ENCODE peak calls at places on chromosomes 2 and 18, in nine cellular contexts. T is body of pancreas, X is Karpas-422, F is HCT116, Y is IMR-90, O is heart left ventricle, K is SK-N-SH, I is uterus, Q is mesendoderm. J is an unnamed sample.

GRCh38 chr2:226799976-226800940 is 638 bp upstream of the IRS1 start:
- DNase-seq in K (peak), Y (peak), O (peak), T (peak), I (peak), X (no peak), F (no peak), Q (peak), J (no peak)

GRCh38 chr2:43207553-43208300 is 18.7 kb downstream of the ZFP36L2 start:
- DNase-seq in O (no peak), X (no peak), T (no peak), K (no peak), Y (no peak), Q (no peak), F (no peak), I (no peak), J (no peak)

GRCh38 chr2:114127372-114127771 is 237.5 kb downstream of the ACTR3 start:
- DNase-seq in I (no peak), O (no peak), Y (peak), X (no peak), F (no peak), T (no peak), Q (peak), K (no peak), J (no peak)

GRCh38 chr2:230216489-230216888 is 3.3 kb downstream of the SP110 start:
- DNase-seq in O (no peak), T (no peak), Y (no peak), K (no peak), Q (no peak), F (no peak), X (no peak), I (no peak), J (no peak)

GRCh38 chr2:85695121-85695520 is 963 bp downstream of the GNLY start:
- DNase-seq in I (no peak), T (no peak), X (no peak), O (no peak), Y (no peak), K (no peak), F (no peak), Q (no peak), J (no peak)

GRCh38 chr2:195651041-195651440 is 6.0 kb upstream of the SLC39A10 start:
- DNase-seq in T (no peak), F (no peak), Q (no peak), X (peak), Y (no peak), K (no peak), O (no peak), I (no peak), J (no peak)

GRCh38 chr18:78822886-78823285 is 156.7 kb upstream of the SALL3 start:
- DNase-seq in O (no peak), Q (no peak), K (no peak), X (no peak), F (no peak), I (no peak), Y (no peak), T (no peak), J (no peak)

GRCh38 chr2:120246546-120247300 is 5.9 kb upstream of the RALB start:
- DNase-seq in Y (peak), T (no peak), K (no peak), O (no peak), X (no peak), I (no peak), F (no peak), Q (no peak), J (no peak)

GRCh38 chr2:71989671-71990070 is 158.0 kb downstream of the CYP26B1 start:
- DNase-seq in T (no peak), I (no peak), X (no peak), F (no peak), Q (no peak), K (peak), O (no peak), Y (no peak), J (no peak)

GRCh38 chr2:221675509-221675908 is 103.4 kb upstream of the EPHA4 start:
- DNase-seq in I (no peak), X (no peak), O (no peak), K (no peak), F (no peak), T (no peak), Y (no peak), Q (no peak), J (no peak)

GRCh38 chr2:202043473-202043872 is 9.8 kb downstream of the FZD7 start:
- DNase-seq in T (no peak), I (no peak), Q (no peak), Y (peak), O (no peak), X (no peak), K (no peak), F (no peak), J (no peak)

GRCh38 chr2:232363784-232364615 is 14.6 kb upstream of the ALPP start:
- DNase-seq in F (no peak), T (no peak), Q (no peak), I (no peak), O (no peak), Y (peak), K (no peak), X (peak), J (no peak)

GRCh38 chr18:47912343-47912742 is 18.1 kb downstream of the SMAD2 start:
- DNase-seq in X (no peak), T (no peak), O (no peak), K (no peak), I (no peak), Y (no peak), F (no peak), Q (no peak), J (no peak)

GRCh38 chr2:218293715-218294429 is 1.6 kb upstream of the TMBIM1 start:
- DNase-seq in Q (no peak), X (no peak), O (no peak), Y (no peak), F (no peak), T (no peak), K (no peak), I (no peak), J (no peak)

GRCh38 chr18:35513181-35513932 is 15.6 kb upstream of the INO80C start:
- DNase-seq in K (no peak), Y (peak), I (peak), X (no peak), O (peak), T (peak), Q (peak), F (peak), J (peak)

GRCh38 chr2:26039603-26040367 is 5.9 kb downstream of the RAB10 start:
- DNase-seq in X (peak), I (no peak), O (no peak), K (no peak), T (no peak), Q (no peak), Y (no peak), F (no peak), J (no peak)

GRCh38 chr2:109213646-109214417 is 84.8 kb downstream of the SH3RF3 start:
- DNase-seq in O (peak), K (no peak), Y (peak), F (no peak), X (peak), Q (no peak), I (no peak), T (no peak), J (peak)

GRCh38 chr2:223100061-223100511 is 48.1 kb downstream of the KCNE4 start:
- DNase-seq in T (peak), K (no peak), Y (peak), X (no peak), I (peak), Q (peak), O (peak), F (no peak), J (peak)

GRCh38 chr2:202237787-202238233 is 587 bp downstream of the SUMO1 start:
- DNase-seq in K (peak), T (peak), F (no peak), X (peak), Y (peak), O (peak), Q (peak), I (peak), J (no peak)

GRCh38 chr2:33278245-33278943 is 198.1 kb upstream of the RASGRP3 start:
- DNase-seq in X (no peak), F (no peak), Q (no peak), Y (no peak), T (no peak), O (no peak), I (no peak), K (no peak), J (no peak)

GRCh38 chr2:169877406-169877805 is 50.2 kb downstream of the UBR3 start:
- DNase-seq in F (peak), Q (peak), X (peak), O (no peak), T (no peak), K (peak), I (no peak), Y (peak), J (no peak)

GRCh38 chr18:50401888-50402287 is 27.0 kb downstream of the SKA1 start:
- DNase-seq in K (peak), X (no peak), T (peak), Y (peak), I (no peak), Q (peak), F (no peak), O (peak), J (peak)

DNA sequence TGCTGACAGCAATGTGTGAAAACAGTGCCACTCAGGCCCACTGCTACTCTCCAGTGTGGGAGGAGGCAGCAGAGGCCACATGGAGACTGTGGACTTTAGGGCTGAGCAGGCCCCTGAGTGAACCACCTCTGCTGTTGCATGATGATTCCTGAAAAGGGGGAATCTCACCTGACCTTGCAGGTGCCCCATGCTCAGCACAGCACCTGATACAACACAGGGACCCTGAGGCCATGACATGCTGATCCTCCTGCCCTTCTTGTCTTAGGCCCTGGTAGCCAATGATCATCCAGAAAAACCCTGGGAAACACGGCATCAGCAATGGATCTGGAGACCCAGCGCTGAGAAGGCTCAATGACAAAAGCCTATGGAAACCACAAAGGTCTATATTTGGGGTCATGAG is 446.8 kb upstream of the MYT1L start:
- DNase-seq in F (no peak), X (no peak), I (no peak), T (no peak), Y (no peak), K (no peak), Q (no peak), O (no peak), J (no peak)
- H3K27ac ChIP-seq in F (no peak), X (no peak), I (no peak), T (no peak), Y (no peak), K (no peak), Q (no peak), O (no peak), J (no peak)

GRCh38 chr18:64295839-64296238 is 147.0 kb upstream of the LINC00305 start:
- DNase-seq in X (no peak), O (no peak), Q (no peak), T (no peak), Y (no peak), I (no peak), F (no peak), K (no peak), J (no peak)
- H3K27ac ChIP-seq in X (no peak), O (no peak), Q (no peak), T (no peak), Y (no peak), I (no peak), F (no peak), K (no peak), J (no peak)

GRCh38 chr2:157891630-157892016 is 15.5 kb upstream of the ACVR1 start:
- DNase-seq in K (no peak), I (no peak), O (no peak), X (no peak), Q (no peak), F (no peak), Y (no peak), T (no peak), J (no peak)

GRCh38 chr2:157893611-157894010 is 17.5 kb upstream of the ACVR1 start:
- DNase-seq in I (no peak), T (no peak), X (no peak), O (no peak), Y (no peak), F (no peak), Q (no peak), K (no peak), J (no peak)

GRCh38 chr2:157897106-157897971 is 21.2 kb upstream of the ACVR1 start:
- DNase-seq in I (no peak), Q (no peak), K (no peak), Y (no peak), F (no peak), T (no peak), O (no peak), X (no peak), J (no peak)

GRCh38 chr2:157895531-157895930 is 19.4 kb upstream of the ACVR1 start:
- DNase-seq in T (no peak), Q (peak), K (no peak), X (no peak), Y (peak), O (no peak), I (no peak), F (no peak), J (no peak)

GRCh38 chr2:157894694-157895450 is 18.7 kb upstream of the ACVR1 start:
- DNase-seq in I (peak), O (no peak), Q (no peak), T (no peak), Y (peak), K (no peak), X (no peak), F (no peak), J (no peak)
- H3K27ac ChIP-seq in I (peak), O (no peak), Q (no peak), T (no peak), Y (peak), K (no peak), X (no peak), F (no peak), J (peak)

DNA sequence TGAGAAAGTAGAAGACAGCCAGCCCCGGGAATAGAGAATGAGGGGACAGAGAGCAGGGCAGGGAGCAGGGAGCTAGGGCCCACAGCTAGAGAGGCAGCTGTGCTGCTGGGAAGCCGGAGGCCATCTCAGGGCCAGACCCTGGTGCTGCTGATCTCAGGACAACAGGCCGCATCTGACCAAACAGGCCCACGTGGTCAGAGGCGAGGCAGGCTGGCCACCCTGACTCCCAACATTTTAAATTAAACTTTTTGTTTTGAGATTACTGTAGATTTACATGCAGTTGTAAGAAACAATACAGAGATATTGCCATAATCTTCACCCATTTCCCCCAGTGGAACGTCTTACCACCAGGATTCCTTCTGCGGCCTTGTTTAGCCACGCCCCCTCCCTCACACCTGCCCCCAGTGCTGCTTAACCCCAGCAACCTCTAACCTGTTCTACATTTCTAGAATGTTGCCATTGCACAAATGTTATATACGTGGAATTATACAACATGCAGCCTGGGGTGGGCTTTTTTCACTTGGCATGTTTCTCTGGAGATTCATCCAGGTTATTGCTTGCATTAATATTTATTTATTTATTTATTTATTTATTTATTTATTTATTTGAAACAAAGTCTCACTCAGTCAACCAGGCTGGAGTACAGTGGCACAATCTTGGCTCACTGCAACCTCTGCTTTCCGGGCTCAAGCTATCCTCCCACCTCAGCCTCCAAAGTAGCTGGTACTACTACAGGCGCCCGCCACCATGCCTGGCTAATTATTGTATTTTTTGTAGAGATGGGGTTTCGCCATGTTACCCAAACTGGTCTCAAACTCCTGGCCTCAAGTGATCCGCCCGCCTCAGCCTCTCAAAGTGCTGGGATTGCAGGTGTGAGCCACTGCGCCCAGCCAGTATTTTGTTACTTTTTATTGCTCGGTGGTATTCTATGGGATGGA is 48.6 kb upstream of the GPR17 start:
- DNase-seq in Q (no peak), O (no peak), X (no peak), F (no peak), I (no peak), K (no peak), Y (no peak), T (no peak), J (no peak)
- H3K27ac ChIP-seq in Q (no peak), O (no peak), X (no peak), F (no peak), I (no peak), K (no peak), Y (no peak), T (no peak), J (no peak)

GRCh38 chr2:15993232-15993610 is 52.9 kb downstream of the MYCN start:
- DNase-seq in F (no peak), K (no peak), I (no peak), Q (no peak), Y (no peak), O (no peak), T (no peak), X (no peak), J (no peak)

GRCh38 chr2:15993666-15994065 is 53.3 kb downstream of the MYCN start:
- DNase-seq in T (no peak), I (no peak), Y (no peak), F (no peak), O (no peak), K (no peak), X (no peak), Q (no peak), J (no peak)

GRCh38 chr2:15997728-15998280 is 57.5 kb downstream of the MYCN start:
- DNase-seq in X (no peak), F (no peak), O (no peak), Y (no peak), I (no peak), T (no peak), Q (no peak), K (no peak), J (no peak)

GRCh38 chr2:15996536-15997423 is 56.4 kb downstream of the MYCN start:
- DNase-seq in Y (no peak), I (no peak), O (no peak), Q (no peak), X (no peak), K (no peak), T (no peak), F (no peak), J (no peak)

GRCh38 chr2:15995603-15996002 is 55.3 kb downstream of the MYCN start:
- DNase-seq in Y (no peak), F (no peak), K (no peak), X (no peak), Q (no peak), T (no peak), I (no peak), O (no peak), J (no peak)
- H3K27ac ChIP-seq in Y (no peak), F (no peak), K (no peak), X (no peak), Q (no peak), T (no peak), I (no peak), O (no peak), J (no peak)

GRCh38 chr2:158926478-158926948 is 41.9 kb upstream of the TANC1 start:
- DNase-seq in F (peak), Y (peak), T (no peak), O (no peak), X (no peak), I (no peak), K (no peak), Q (no peak), J (no peak)

GRCh38 chr2:158921599-158922408 is 46.6 kb upstream of the TANC1 start:
- DNase-seq in F (no peak), Q (peak), X (no peak), I (no peak), Y (no peak), K (no peak), T (no peak), O (peak), J (no peak)

GRCh38 chr2:158923180-158923594 is 45.3 kb upstream of the TANC1 start:
- DNase-seq in O (no peak), Y (no peak), K (peak), Q (peak), I (no peak), F (no peak), X (no peak), T (no peak), J (no peak)

GRCh38 chr2:158923641-158924040 is 44.8 kb upstream of the TANC1 start:
- DNase-seq in T (no peak), Y (no peak), O (no peak), K (no peak), Q (no peak), I (no peak), X (no peak), F (no peak), J (no peak)

GRCh38 chr2:158922610-158923009 is 45.8 kb upstream of the TANC1 start:
- DNase-seq in Y (no peak), X (no peak), O (no peak), I (no peak), K (no peak), F (no peak), Q (peak), T (no peak), J (no peak)
- H3K27ac ChIP-seq in Y (no peak), X (no peak), O (no peak), I (no peak), K (peak), F (no peak), Q (peak), T (no peak), J (no peak)

GRCh38 chr2:10370895-10371294 is 68.2 kb downstream of the HPCAL1 start:
- DNase-seq in O (no peak), X (no peak), F (no peak), K (no peak), I (no peak), Q (no peak), T (no peak), Y (no peak), J (peak)

GRCh38 chr2:10373931-10374330 is 71.2 kb downstream of the HPCAL1 start:
- DNase-seq in F (no peak), X (no peak), Y (no peak), K (peak), Q (no peak), O (no peak), T (no peak), I (no peak), J (no peak)

GRCh38 chr2:10372862-10373240 is 70.1 kb downstream of the HPCAL1 start:
- DNase-seq in Q (no peak), O (no peak), K (peak), Y (no peak), T (peak), X (no peak), F (no peak), I (no peak), J (no peak)

GRCh38 chr2:10371441-10372194 is 68.9 kb downstream of the HPCAL1 start:
- DNase-seq in T (no peak), F (no peak), X (no peak), O (no peak), Y (no peak), Q (no peak), K (peak), I (no peak), J (no peak)

GRCh38 chr2:10372195-10372861 is 69.6 kb downstream of the HPCAL1 start:
- DNase-seq in Q (no peak), Y (no peak), T (peak), I (no peak), F (no peak), X (no peak), O (no peak), K (no peak), J (no peak)
- H3K27ac ChIP-seq in Q (no peak), Y (no peak), T (peak), I (no peak), F (no peak), X (no peak), O (no peak), K (peak), J (no peak)

GRCh38 chr18:848062-848795 is 36.2 kb upstream of the YES1 start:
- DNase-seq in K (no peak), I (no peak), Y (no peak), X (no peak), Q (no peak), O (no peak), T (peak), F (no peak), J (no peak)
- H3K27ac ChIP-seq in K (no peak), I (no peak), Y (no peak), X (no peak), Q (no peak), O (no peak), T (no peak), F (no peak), J (no peak)